ENCODE peak calls at places on chromosomes 2 and 18, in seven cellular contexts. O, X, L, H, W, N and A are unnamed samples.

GRCh38 chr2:169038338-169038757 is 7.2 kb upstream of the ABCB11 start:
- DNase-seq in O (no peak), N (no peak), W (peak), X (no peak), H (no peak), L (peak), A (peak)

GRCh38 chr2:160293401-160293911 is 93.4 kb upstream of the ITGB6 start:
- DNase-seq in O (no peak), N (peak), H (no peak), L (peak), W (no peak), X (no peak), A (peak)

GRCh38 chr18:44654555-44654954 is 26.1 kb upstream of the SETBP1 start:
- DNase-seq in X (no peak), O (no peak), H (no peak), L (peak), W (no peak), N (no peak), A (peak)

GRCh38 chr2:166959556-166959955 is 71.3 kb downstream of the XIRP2 start:
- DNase-seq in N (no peak), O (no peak), W (no peak), X (no peak), H (no peak), L (no peak), A (no peak)

GRCh38 chr2:200797242-200797770 is 14.4 kb upstream of the BZW1 start:
- DNase-seq in W (no peak), L (no peak), H (peak), X (no peak), O (no peak), N (no peak), A (no peak)

GRCh38 chr18:65601775-65602174 is 149.0 kb upstream of the CDH7 start:
- DNase-seq in N (no peak), O (no peak), H (no peak), W (no peak), X (no peak), L (no peak), A (no peak)

GRCh38 chr2:220279372-220279771 is 651.9 kb downstream of the SLC4A3 start:
- DNase-seq in L (peak), O (no peak), N (no peak), W (no peak), X (no peak), H (no peak), A (peak)

GRCh38 chr2:133209325-133209724 is 358.9 kb downstream of the NCKAP5 start:
- DNase-seq in N (no peak), X (no peak), W (no peak), L (no peak), H (no peak), O (no peak), A (no peak)

GRCh38 chr18:421236-422155 is 79.0 kb downstream of the COLEC12 start:
- DNase-seq in N (no peak), W (no peak), X (no peak), O (no peak), H (no peak), L (no peak), A (no peak)

DNA sequence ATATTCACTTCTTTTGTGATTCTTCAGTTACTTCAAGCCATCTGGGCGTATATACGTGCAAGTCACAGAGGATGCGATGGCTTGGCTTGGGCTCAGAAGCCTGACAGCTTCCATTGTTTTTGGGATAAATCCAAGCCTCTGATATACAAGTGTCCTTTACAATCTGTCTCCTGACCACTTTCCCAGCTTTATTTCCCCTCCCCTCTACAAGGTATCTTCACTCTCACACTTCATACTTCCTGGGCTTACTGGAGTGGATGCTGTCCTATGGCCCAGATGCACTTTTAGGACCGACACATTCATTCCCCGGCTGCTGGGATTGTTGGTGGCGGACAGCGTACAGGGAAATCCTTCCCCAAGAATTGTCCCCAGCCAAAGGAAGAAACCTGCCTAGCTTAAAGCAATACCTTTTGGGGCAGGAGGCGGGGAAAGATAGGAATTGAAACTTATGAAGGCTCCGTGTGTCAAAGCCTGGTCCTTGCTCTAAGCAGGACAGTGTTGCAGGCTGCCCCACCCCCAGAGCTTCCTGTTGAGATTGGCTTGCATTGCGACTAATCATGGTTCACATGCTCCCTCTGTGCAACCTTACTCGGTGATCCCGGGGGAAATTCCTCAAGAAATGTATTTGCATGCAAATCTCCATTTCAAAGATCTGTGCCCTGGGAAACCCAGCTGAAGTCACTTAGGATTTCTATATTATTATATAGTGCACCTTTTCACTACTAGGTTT is 802.9 kb upstream of the ID2 start:
- DNase-seq in L (no peak), W (no peak), X (no peak), N (no peak), O (no peak), H (no peak), A (no peak)
- H3K4me3 ChIP-seq in L (no peak), W (no peak), X (no peak), N (no peak), O (no peak), H (no peak), A (no peak)

GRCh38 chr2:240442891-240443715 is 7.6 kb downstream of the GPC1 start:
- DNase-seq in H (no peak), O (no peak), L (no peak), N (no peak), X (no peak), W (no peak), A (no peak)
- H3K4me3 ChIP-seq in H (no peak), O (no peak), L (no peak), N (no peak), X (no peak), W (no peak), A (no peak)

GRCh38 chr2:37550197-37550596 is 121.2 kb downstream of the CDC42EP3 start:
- DNase-seq in N (no peak), X (no peak), O (no peak), H (no peak), W (peak), L (no peak), A (no peak)
- H3K4me3 ChIP-seq in N (no peak), X (no peak), O (no peak), H (no peak), W (no peak), L (no peak), A (no peak)

GRCh38 chr2:53970095-53970897 is 497 bp downstream of the PSME4 start:
- DNase-seq in O (peak), X (peak), W (peak), L (peak), H (peak), N (no peak), A (no peak)

GRCh38 chr2:53960476-53960875 is 10.3 kb downstream of the PSME4 start:
- DNase-seq in O (no peak), L (no peak), H (no peak), N (no peak), W (no peak), X (no peak), A (no peak)

GRCh38 chr2:53969285-53970094 is 1.3 kb downstream of the PSME4 start:
- DNase-seq in L (peak), H (no peak), W (peak), N (no peak), X (no peak), O (no peak), A (peak)

GRCh38 chr2:53964237-53964952 is 6.4 kb downstream of the PSME4 start:
- DNase-seq in O (no peak), N (no peak), W (peak), H (no peak), X (no peak), L (no peak), A (no peak)

DNA sequence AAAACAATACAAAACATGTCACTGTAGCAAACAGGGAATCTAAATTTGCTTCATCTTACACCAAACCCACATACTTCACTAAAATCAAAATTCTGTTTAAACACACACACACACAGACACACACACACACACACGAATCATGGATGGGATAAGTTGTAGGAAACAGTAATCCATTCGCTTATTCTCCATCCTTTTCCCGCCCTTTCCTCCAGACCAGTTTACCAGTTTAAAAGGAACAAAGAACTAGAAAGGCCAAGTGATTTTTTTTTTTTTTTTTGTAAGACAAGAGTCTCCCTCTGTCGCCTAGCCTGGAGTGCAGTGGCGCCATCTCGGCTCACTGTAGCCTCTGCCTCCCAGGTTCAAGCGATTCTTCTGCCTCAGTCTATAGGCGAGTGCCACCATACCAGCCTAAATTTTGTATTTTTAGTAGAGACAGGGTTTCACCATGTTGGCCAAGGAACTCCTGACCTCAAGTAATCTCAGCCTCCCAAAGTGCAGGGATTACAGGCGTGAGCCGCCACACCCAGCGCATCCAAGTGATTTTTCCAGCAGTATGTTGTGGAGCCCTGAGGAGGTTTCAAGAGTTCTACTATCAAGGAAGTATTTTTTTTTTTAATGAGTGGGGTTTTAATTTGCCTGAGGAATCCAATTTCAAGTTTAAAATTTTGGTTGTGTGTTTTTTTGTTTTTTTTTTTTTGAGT is 5.7 kb downstream of the PSME4 start:
- DNase-seq in W (no peak), N (no peak), H (no peak), X (no peak), O (peak), L (no peak), A (no peak)
- H3K4me3 ChIP-seq in W (no peak), N (no peak), H (no peak), X (no peak), O (no peak), L (no peak), A (no peak)

GRCh38 chr18:54828986-54829385 is 709 bp downstream of the RAB27B start:
- DNase-seq in H (no peak), O (no peak), L (no peak), N (no peak), X (no peak), W (no peak), A (no peak)
- H3K4me3 ChIP-seq in H (peak), O (peak), L (peak), N (peak), X (peak), W (no peak), A (peak)

DNA sequence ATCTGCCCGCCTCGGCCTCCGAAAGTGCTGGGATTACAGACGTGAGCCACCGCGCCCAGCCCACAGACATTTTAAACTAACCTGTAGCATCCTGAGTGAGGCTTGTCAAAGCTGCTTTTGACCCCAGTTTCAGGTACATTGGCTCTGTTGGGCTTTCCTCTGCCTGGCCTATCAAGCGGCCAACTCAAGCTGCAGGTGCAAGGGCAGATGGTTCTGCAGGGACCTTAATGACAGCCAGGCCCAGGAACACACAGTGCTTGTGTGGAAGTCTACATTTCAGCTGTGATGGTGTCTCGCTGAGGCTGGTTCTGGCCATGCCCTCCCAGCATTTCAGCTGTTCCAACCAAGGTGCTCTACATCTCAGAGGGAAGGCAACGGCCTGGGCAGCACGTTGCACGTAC is 18.4 kb downstream of the INPP4A start:
- DNase-seq in L (no peak), H (no peak), W (peak), O (no peak), X (peak), N (no peak), A (no peak)
- H3K4me3 ChIP-seq in L (no peak), H (no peak), W (no peak), O (no peak), X (no peak), N (no peak), A (no peak)